ENCODE peak calls at places on chromosomes 13 and 19, in five cellular contexts. G is Peyer's patch, I is thoracic aorta, K is astrocyte of the spinal cord, N is Calu3. Z is an unnamed sample.

GRCh38 chr13:45441633-45442032 is 23.1 kb upstream of the COG3 start:
- DNase-seq in G (no peak), I (no peak), K (peak), N (no peak), Z (no peak)

GRCh38 chr19:20167020-20167644 is at the start of gene ZNF486:
- DNase-seq in G (peak), I (peak), K (peak), N (no peak), Z (peak)

GRCh38 chr19:8320564-8321066 is 560 bp downstream of the NDUFA7 start:
- DNase-seq in G (no peak), I (no peak), K (no peak), N (no peak), Z (no peak)

GRCh38 chr13:35891973-35892441 is 239.2 kb downstream of the DCLK1 start:
- DNase-seq in G (no peak), I (no peak), K (peak), N (peak), Z (no peak)

GRCh38 chr13:101488734-101489133 is 36.3 kb downstream of the ITGBL1 start:
- DNase-seq in G (no peak), I (no peak), K (no peak), N (no peak), Z (no peak)

GRCh38 chr13:37194428-37194861 is 89.0 kb upstream of the CSNK1A1L start:
- DNase-seq in G (no peak), I (no peak), K (peak), N (no peak), Z (no peak)

GRCh38 chr13:45860240-45860639 is 8.7 kb upstream of the SIAH3 start:
- DNase-seq in G (no peak), I (no peak), K (no peak), N (no peak), Z (no peak)

GRCh38 chr13:67150608-67151007 is 79.5 kb downstream of the PCDH9 start:
- DNase-seq in G (no peak), I (no peak), K (no peak), N (no peak), Z (no peak)

GRCh38 chr13:60226507-60226906 is 62.8 kb upstream of the DIAPH3 start:
- DNase-seq in G (no peak), I (no peak), K (peak), N (no peak), Z (peak)

GRCh38 chr13:92735909-92736308 is 490.7 kb upstream of the GPC6 start:
- DNase-seq in G (no peak), I (no peak), K (no peak), N (no peak), Z (no peak)

GRCh38 chr13:33219926-33220325 is 65.6 kb downstream of the STARD13 start:
- DNase-seq in G (no peak), I (no peak), K (no peak), N (no peak), Z (no peak)

GRCh38 chr19:12772323-12772722 is 3.0 kb downstream of the HOOK2 start:
- DNase-seq in G (no peak), I (no peak), K (no peak), N (no peak), Z (no peak)

GRCh38 chr13:109700176-109700575 is 86.2 kb downstream of the IRS2 start:
- DNase-seq in G (no peak), I (no peak), K (peak), N (peak), Z (peak)

GRCh38 chr13:48236528-48237353 is 3.7 kb downstream of the ITM2B start:
- DNase-seq in G (no peak), I (no peak), K (no peak), N (no peak), Z (no peak)

GRCh38 chr19:30146346-30146745 is 204.3 kb downstream of the URI1 start:
- DNase-seq in G (no peak), I (no peak), K (no peak), N (no peak), Z (no peak)

GRCh38 chr13:79392882-79393563 is 13.0 kb downstream of the RBM26 start:
- DNase-seq in G (no peak), I (no peak), K (peak), N (no peak), Z (no peak)

GRCh38 chr19:43811833-43812232 is 9.6 kb upstream of the LYPD5 start:
- DNase-seq in G (no peak), I (no peak), K (no peak), N (no peak), Z (no peak)

GRCh38 chr19:43812259-43812658 is 10.0 kb upstream of the LYPD5 start:
- DNase-seq in G (no peak), I (no peak), K (no peak), N (no peak), Z (no peak)

GRCh38 chr19:43812689-43813088 is 10.4 kb upstream of the LYPD5 start:
- DNase-seq in G (no peak), I (no peak), K (no peak), N (no peak), Z (no peak)

GRCh38 chr19:43807651-43808050 is 5.4 kb upstream of the LYPD5 start:
- DNase-seq in G (no peak), I (no peak), K (no peak), N (no peak), Z (no peak)

DNA sequence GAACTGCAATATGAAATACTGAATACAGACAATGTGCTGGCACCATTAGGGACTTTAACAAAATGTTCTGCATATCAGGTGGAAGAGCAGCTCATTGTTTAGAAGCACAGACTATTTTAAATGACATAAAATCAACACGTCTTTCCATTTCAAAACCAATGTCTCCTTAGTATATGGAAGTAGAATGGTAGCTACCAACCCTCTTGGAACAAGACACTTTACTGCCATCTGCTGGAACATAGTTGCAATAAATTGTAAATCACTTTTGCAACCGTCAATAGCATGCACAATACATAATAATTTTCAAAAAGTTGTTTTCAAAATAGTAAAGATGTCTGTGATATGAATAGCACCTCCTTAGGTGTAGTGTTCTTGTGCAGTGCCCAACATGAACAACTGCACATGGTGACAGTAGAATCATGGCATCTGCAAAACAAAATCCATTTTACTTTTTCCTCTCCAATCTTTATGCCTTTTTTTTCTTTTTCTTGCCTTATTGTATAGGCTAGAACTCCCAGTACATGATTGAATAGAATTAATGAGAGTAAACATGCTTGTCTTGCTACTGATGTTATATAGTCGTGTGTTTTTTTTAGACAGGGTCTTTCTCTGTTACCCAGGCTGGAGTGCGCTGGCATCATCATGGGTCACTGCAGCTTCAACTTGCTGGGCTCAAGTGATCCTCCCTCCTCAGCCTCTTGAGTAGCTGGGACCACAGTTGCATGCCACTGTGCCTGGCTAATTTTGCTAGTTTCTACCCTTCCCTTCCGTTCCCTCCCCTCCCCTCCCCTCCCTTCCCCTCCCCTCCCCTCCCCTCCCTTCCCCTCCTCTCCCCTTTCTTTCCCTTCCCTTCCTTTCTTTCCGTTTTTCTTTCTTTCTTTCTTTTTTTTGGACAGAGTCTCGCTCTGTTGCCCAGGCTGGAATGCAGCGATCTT is 7.8 kb upstream of the LYPD5 start:
- DNase-seq in G (no peak), I (no peak), K (peak), N (no peak), Z (peak)
- TF ChIP-seq CTCF in G (peak), I (peak), K (peak), N (peak), Z (peak)

GRCh38 chr13:98350746-98351330 is 173.8 kb upstream of the RNF113B start:
- DNase-seq in G (no peak), I (no peak), K (no peak), N (no peak), Z (no peak)

GRCh38 chr13:98351636-98352035 is 174.6 kb upstream of the RNF113B start:
- DNase-seq in G (no peak), I (no peak), K (no peak), N (no peak), Z (no peak)

GRCh38 chr13:98349731-98350305 is 172.7 kb upstream of the RNF113B start:
- DNase-seq in G (no peak), I (no peak), K (no peak), N (no peak), Z (no peak)

GRCh38 chr13:98353750-98354149 is 176.7 kb upstream of the RNF113B start:
- DNase-seq in G (no peak), I (no peak), K (peak), N (no peak), Z (no peak)

DNA sequence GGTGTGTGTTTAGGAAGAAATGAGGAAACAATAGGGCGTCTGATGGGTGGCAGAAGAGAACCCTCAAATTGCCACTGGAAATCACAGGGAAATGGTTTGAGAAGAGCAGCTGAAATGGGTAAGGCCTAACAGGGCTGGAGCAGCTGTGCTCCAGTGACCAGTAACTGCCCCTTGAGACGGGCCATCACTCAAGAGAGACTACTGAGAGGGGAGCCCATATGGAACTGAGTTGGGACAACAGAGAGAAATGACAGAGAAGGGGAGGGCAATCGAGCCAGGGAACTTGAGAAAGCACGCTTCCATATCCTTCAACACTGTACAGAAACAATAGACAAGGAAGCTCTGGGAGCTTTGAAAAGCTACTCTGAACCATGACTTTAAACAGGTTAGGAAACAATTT is 175.2 kb upstream of the RNF113B start:
- DNase-seq in G (no peak), I (no peak), K (no peak), N (no peak), Z (no peak)
- TF ChIP-seq CTCF in G (no peak), I (no peak), K (no peak), N (no peak), Z (no peak)

GRCh38 chr13:106314417-106314816 is 221.0 kb downstream of the EFNB2 start:
- DNase-seq in G (no peak), I (no peak), K (no peak), N (no peak), Z (no peak)
- TF ChIP-seq CTCF in G (no peak), I (no peak), K (no peak), N (no peak), Z (no peak)

GRCh38 chr13:61247149-61247936 is 168.3 kb downstream of the PCDH20 start:
- DNase-seq in G (no peak), I (no peak), K (no peak), N (no peak), Z (no peak)
- TF ChIP-seq CTCF in G (no peak), I (no peak), K (no peak), N (no peak), Z (no peak)